ENCODE peak calls at places on chromosome 16, in nine cellular contexts. Z is fibroblast of lung, G is coronary artery, W is breast epithelium, X is AG10803, M is upper lobe of right lung, D is fibroblast of the aortic adventitia, I is thyroid gland, U is adrenal gland. P is an unnamed sample.

GRCh38 chr16:47490471-47490870 is 29.3 kb downstream of the PHKB start:
- DNase-seq in Z (no peak), G (no peak), W (no peak), X (no peak), M (no peak), D (no peak), I (no peak), U (no peak), P (no peak)

GRCh38 chr16:55559233-55559632 is 7.3 kb upstream of the CAPNS2 start:
- DNase-seq in Z (peak), G (no peak), W (no peak), X (peak), M (no peak), D (peak), I (peak), U (no peak), P (peak)

GRCh38 chr16:692356-693108 is 2.3 kb upstream of the WDR24 start:
- DNase-seq in Z (no peak), G (no peak), W (no peak), X (no peak), M (no peak), D (no peak), I (no peak), U (no peak), P (no peak)

GRCh38 chr16:46884513-46885293 is 541 bp downstream of the GPT2 start:
- DNase-seq in Z (peak), G (no peak), W (no peak), X (no peak), M (no peak), D (no peak), I (peak), U (peak), P (no peak)

GRCh38 chr16:19177111-19177747 is 9.2 kb downstream of the SYT17 start:
- DNase-seq in Z (no peak), G (no peak), W (no peak), X (no peak), M (no peak), D (no peak), I (no peak), U (no peak), P (no peak)

GRCh38 chr16:11614587-11615175 is 28.0 kb upstream of the LITAF start:
- DNase-seq in Z (peak), G (no peak), W (no peak), X (no peak), M (no peak), D (no peak), I (no peak), U (no peak), P (no peak)

GRCh38 chr16:275786-276232 is at the start of gene RGS11:
- DNase-seq in Z (no peak), G (no peak), W (no peak), X (no peak), M (peak), D (no peak), I (no peak), U (no peak), P (no peak)

GRCh38 chr16:52193441-52193840 is 353.5 kb downstream of the TOX3 start:
- DNase-seq in Z (no peak), G (no peak), W (no peak), X (no peak), M (no peak), D (no peak), I (no peak), U (no peak), P (no peak)

GRCh38 chr16:77946834-77947233 is 75.5 kb upstream of the CLEC3A start:
- DNase-seq in Z (peak), G (no peak), W (no peak), X (no peak), M (no peak), D (peak), I (no peak), U (no peak), P (no peak)

GRCh38 chr16:53891409-53892139 is 187.6 kb downstream of the FTO start:
- DNase-seq in Z (no peak), G (no peak), W (no peak), X (no peak), M (no peak), D (no peak), I (no peak), U (no peak), P (no peak)

GRCh38 chr16:50547944-50548658 is at the start of gene NKD1:
- DNase-seq in Z (peak), G (peak), W (peak), X (peak), M (peak), D (peak), I (peak), U (peak), P (no peak)

GRCh38 chr16:46848768-46849764 is 18.1 kb upstream of the C16orf87 start:
- DNase-seq in Z (no peak), G (no peak), W (no peak), X (no peak), M (no peak), D (no peak), I (no peak), U (no peak), P (no peak)

GRCh38 chr16:22053921-22054341 is 38.4 kb upstream of the VWA3A start:
- DNase-seq in Z (no peak), G (no peak), W (no peak), X (no peak), M (no peak), D (no peak), I (no peak), U (no peak), P (no peak)

GRCh38 chr16:8972843-8973586 is 9.3 kb upstream of the USP7 start:
- DNase-seq in Z (peak), G (no peak), W (no peak), X (peak), M (no peak), D (peak), I (no peak), U (no peak), P (no peak)

GRCh38 chr16:56691885-56692284 is 9.6 kb downstream of the MT1X start:
- DNase-seq in Z (peak), G (no peak), W (peak), X (no peak), M (peak), D (peak), I (peak), U (no peak), P (no peak)

GRCh38 chr16:52203096-52203495 is 343.8 kb downstream of the TOX3 start:
- DNase-seq in Z (peak), G (no peak), W (no peak), X (no peak), M (no peak), D (no peak), I (no peak), U (no peak), P (no peak)

GRCh38 chr16:4935231-4935855 is 1.6 kb downstream of the PPL start:
- DNase-seq in Z (no peak), G (peak), W (peak), X (peak), M (peak), D (peak), I (peak), U (peak), P (no peak)

GRCh38 chr16:53504665-53505064 is 1.7 kb upstream of the AKTIP start:
- DNase-seq in Z (peak), G (peak), W (no peak), X (peak), M (no peak), D (peak), I (no peak), U (no peak), P (no peak)

GRCh38 chr16:188674-189073 is 8.4 kb downstream of the HBQ1 start:
- DNase-seq in Z (no peak), G (no peak), W (no peak), X (no peak), M (no peak), D (no peak), I (no peak), U (no peak), P (no peak)

GRCh38 chr16:31201511-31202401 is 804 bp downstream of the PYCARD start:
- DNase-seq in Z (peak), G (no peak), W (no peak), X (no peak), M (peak), D (no peak), I (no peak), U (no peak), P (no peak)

GRCh38 chr16:4675864-4676786 is 17.2 kb upstream of the NUDT16L1 start:
- DNase-seq in Z (no peak), G (no peak), W (no peak), X (no peak), M (no peak), D (no peak), I (no peak), U (peak), P (no peak)

GRCh38 chr16:31471875-31472558 is at the start of gene TGFB1I1:
- DNase-seq in Z (peak), G (peak), W (no peak), X (peak), M (no peak), D (peak), I (peak), U (no peak), P (no peak)

GRCh38 chr16:30985401-30986128 is 558 bp downstream of the HSD3B7 start:
- DNase-seq in Z (no peak), G (no peak), W (peak), X (peak), M (peak), D (peak), I (peak), U (peak), P (peak)

GRCh38 chr16:47037746-47038458 is 64.4 kb upstream of the DNAJA2 start:
- DNase-seq in Z (peak), G (peak), W (peak), X (peak), M (peak), D (peak), I (peak), U (peak), P (peak)

GRCh38 chr16:3948378-3948995 is 68.0 kb upstream of the CREBBP start:
- DNase-seq in Z (no peak), G (peak), W (peak), X (no peak), M (peak), D (no peak), I (no peak), U (no peak), P (no peak)

GRCh38 chr16:10519929-10520868 is 60.2 kb downstream of the EMP2 start:
- DNase-seq in Z (no peak), G (no peak), W (peak), X (no peak), M (no peak), D (no peak), I (no peak), U (no peak), P (peak)

GRCh38 chr16:88194397-88195020 is 188.2 kb upstream of the ZNF469 start:
- DNase-seq in Z (peak), G (peak), W (no peak), X (peak), M (peak), D (no peak), I (no peak), U (peak), P (no peak)

GRCh38 chr16:50641818-50642187 is 39.3 kb downstream of the SNX20 start:
- DNase-seq in Z (no peak), G (no peak), W (no peak), X (no peak), M (no peak), D (no peak), I (no peak), U (no peak), P (no peak)

GRCh38 chr16:65548470-65548869 is 426.6 kb upstream of the CDH11 start:
- DNase-seq in Z (no peak), G (no peak), W (no peak), X (no peak), M (no peak), D (no peak), I (no peak), U (no peak), P (no peak)
- TF ChIP-seq CTCF in Z (peak), G (no peak), W (no peak), X (peak), M (no peak), D (peak), I (no peak), U (no peak), P (no peak)

DNA sequence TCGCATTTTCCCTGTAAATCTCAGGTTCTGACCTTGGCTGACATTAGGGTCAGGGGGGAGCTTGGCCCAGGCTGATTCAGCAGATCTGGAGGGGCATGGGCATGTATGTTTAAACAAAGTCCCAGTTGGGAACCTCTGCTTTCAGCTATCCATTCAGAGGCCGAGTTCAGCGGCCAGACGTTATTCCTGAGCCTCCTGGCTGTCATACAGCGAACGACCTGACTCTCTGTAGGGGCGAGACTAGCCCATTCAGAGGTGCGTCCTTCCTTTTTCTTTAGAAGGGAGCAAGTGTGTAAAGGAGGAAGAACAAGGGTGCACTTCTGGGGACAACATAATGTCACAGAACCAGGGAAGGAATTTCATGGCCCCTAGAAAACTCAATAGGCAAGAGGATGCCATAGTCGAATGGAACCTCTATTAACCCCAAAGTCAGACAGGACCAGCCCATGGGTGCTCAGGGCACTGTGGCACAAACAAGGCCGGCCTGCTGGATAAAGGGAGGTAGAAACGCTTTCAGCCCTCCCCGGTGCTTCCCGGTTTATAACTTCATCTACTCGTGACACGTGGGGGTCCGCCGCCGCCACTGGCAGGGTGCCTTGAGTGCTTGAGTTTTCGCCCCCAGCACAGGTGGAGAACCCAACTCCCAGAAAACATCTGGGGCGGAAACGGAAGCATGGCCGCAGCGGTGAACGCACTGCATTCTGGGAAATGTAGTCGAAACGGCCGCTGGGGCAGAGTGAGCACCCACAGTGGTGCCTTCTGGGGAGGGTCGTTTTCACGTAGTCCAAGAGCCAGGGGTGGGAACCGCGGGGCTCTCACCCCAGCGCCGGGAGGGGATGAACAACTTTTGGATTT is 33.2 kb upstream of the PLCG2 start:
- DNase-seq in Z (peak), G (no peak), W (peak), X (peak), M (peak), D (peak), I (peak), U (peak), P (no peak)
- H3K4me3 ChIP-seq in Z (peak), G (peak), W (peak), X (peak), M (peak), D (peak), I (peak), U (no peak), P (peak)

GRCh38 chr16:66376577-66377326 is 10.3 kb downstream of the CDH5 start:
- DNase-seq in Z (no peak), G (no peak), W (no peak), X (no peak), M (no peak), D (no peak), I (no peak), U (no peak), P (no peak)
- TF ChIP-seq CTCF in Z (no peak), G (no peak), W (no peak), X (no peak), M (no peak), D (no peak), I (no peak), U (no peak), P (no peak)

DNA sequence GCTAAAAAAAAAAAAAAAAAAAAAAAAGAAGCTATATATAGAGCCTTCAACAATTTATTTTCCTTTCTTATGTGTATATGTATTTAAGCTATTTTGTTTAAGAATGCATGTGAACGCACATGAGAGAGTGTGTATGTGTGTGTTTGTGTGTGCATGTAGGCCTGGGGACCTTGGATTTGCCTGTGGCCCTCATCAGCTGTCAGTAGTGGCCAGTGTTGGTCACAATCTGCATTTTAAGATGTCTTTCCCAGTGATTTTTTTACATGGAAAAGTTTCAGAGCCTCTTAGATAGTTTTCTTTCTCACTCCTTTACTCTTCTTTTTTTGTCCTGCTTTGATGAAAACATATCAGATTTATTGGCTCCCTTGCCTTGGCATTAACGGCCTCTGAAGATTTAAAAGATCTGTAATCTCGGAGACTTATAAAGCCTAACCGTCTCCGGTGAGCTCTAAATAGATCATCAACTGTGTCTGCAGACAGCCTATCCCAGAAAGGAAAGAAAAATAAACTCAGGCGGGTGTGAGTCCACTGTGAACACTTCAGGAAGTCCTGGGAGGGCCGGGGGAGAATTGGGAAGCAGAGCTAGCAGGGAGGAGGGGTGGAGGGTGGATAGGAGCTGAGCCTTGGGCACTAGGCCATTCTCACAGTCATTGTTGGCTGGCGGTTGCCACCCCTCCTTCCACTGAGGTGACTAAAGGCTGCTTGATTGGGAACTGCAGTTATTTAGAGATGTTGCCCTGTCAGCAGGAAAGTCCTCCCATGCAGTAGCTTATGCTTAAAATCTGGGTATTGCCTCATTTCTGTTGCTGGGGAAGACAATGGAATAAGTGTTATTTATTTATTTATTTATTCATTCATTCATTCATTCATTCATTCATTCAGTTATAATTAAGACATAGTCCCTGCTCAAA is 86.8 kb downstream of the WWP2 start:
- DNase-seq in Z (peak), G (peak), W (peak), X (peak), M (peak), D (peak), I (peak), U (peak), P (no peak)
- H3K4me3 ChIP-seq in Z (peak), G (peak), W (peak), X (peak), M (no peak), D (peak), I (no peak), U (no peak), P (no peak)

DNA sequence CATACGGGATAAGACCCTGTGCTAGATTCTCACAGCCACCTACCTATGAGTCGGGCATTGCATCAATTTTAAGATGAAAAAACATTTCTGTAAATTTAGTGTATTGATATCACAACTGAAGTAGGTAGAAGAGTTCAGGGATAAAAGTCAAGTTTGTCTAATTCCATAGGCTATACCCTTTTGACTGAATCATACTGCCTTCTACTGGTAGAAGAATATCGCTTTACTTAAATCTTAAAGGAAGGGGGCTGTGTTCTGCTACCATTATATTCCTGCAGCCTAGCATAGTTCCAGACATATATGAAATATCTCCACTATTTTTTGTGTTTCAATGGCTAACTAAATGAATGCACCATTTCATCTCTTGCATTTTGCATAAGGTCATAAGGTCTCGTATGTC is 1128.6 kb downstream of the CDH8 start:
- DNase-seq in Z (no peak), G (no peak), W (no peak), X (peak), M (no peak), D (no peak), I (no peak), U (no peak), P (no peak)
- TF ChIP-seq CTCF in Z (no peak), G (no peak), W (no peak), X (peak), M (no peak), D (no peak), I (no peak), U (no peak), P (peak)

GRCh38 chr16:27773344-27773743 is 223.4 kb downstream of the KATNIP start:
- DNase-seq in Z (no peak), G (no peak), W (no peak), X (no peak), M (no peak), D (no peak), I (no peak), U (no peak), P (no peak)
- H3K4me3 ChIP-seq in Z (no peak), G (no peak), W (no peak), X (no peak), M (no peak), D (no peak), I (no peak), U (no peak), P (no peak)

GRCh38 chr16:1822801-1823200 is 3.8 kb downstream of the HAGH start:
- DNase-seq in Z (no peak), G (no peak), W (no peak), X (no peak), M (peak), D (no peak), I (no peak), U (no peak), P (no peak)

GRCh38 chr16:1825864-1826690 is 548 bp downstream of the HAGH start:
- DNase-seq in Z (peak), G (no peak), W (no peak), X (peak), M (peak), D (no peak), I (peak), U (no peak), P (no peak)

GRCh38 chr16:1825381-1825863 is 1.2 kb downstream of the HAGH start:
- DNase-seq in Z (no peak), G (no peak), W (no peak), X (no peak), M (peak), D (no peak), I (no peak), U (peak), P (no peak)

GRCh38 chr16:1821861-1822611 is 4.6 kb downstream of the HAGH start:
- DNase-seq in Z (no peak), G (no peak), W (no peak), X (no peak), M (no peak), D (no peak), I (no peak), U (no peak), P (no peak)

DNA sequence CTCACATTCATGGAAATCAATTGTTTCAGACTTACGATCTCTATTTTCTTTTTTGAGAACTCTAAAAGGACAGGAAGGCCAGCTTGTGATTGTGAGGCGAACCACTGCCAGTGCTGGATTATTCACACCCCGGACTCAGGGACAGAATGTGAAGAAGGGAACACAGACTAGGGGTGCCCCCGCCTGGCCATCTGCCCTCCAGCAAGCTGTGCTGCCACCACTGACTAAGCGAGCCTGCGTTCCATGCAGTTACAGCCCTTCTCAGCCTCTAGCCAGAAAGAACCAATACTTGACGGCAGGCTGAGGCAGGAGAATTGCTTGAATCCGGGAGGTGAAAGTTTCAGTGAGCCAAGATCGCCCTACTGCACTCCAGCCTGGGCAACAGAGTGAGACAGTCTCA is 2.8 kb downstream of the HAGH start:
- DNase-seq in Z (peak), G (no peak), W (no peak), X (peak), M (no peak), D (peak), I (peak), U (peak), P (no peak)
- TF ChIP-seq CTCF in Z (peak), G (no peak), W (no peak), X (peak), M (no peak), D (no peak), I (no peak), U (no peak), P (peak)

DNA sequence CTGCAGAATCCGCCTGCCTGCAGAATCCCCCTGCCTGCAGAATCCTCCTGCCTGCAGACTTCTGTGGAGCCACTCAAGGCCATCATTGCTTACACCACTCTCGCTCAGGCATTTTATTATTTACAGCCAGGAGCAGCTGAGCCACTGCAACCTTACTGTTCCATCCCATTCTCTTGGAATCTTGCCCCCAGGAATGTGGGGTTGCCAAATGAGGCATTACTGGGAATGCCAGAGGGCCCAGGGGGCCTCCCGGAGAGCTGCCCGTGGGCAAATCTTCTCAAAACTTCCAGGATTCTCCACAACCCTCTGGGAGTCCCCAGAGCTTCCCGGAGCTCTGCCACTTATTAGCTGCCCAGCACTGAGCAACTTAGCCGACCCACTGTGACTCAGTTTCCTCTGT is 305.9 kb downstream of the FOXL1 start:
- DNase-seq in Z (no peak), G (no peak), W (no peak), X (peak), M (peak), D (no peak), I (no peak), U (no peak), P (no peak)
- H3K4me3 ChIP-seq in Z (no peak), G (no peak), W (no peak), X (no peak), M (no peak), D (no peak), I (no peak), U (no peak), P (no peak)

P was measured in LNCaP clone FGC.